ENCODE peak calls at places on chromosomes 4 and X, in nine cellular contexts. D, M, X, Z, B, A, E, J and K are unnamed samples.

GRCh38 chrX:104842646-104843045 is 276.6 kb downstream of the IL1RAPL2 start:
- DNase-seq in J (no peak), M (no peak), Z (no peak), A (no peak), B (no peak), X (no peak), D (no peak), E (no peak), K (no peak)

GRCh38 chr4:74439952-74440351 is 5.0 kb upstream of the AREG start:
- DNase-seq in X (no peak), B (no peak), M (no peak), A (no peak), Z (no peak), E (no peak), J (no peak), D (no peak), K (no peak)

GRCh38 chrX:146224442-146224841 is 406.8 kb downstream of the SLITRK2 start:
- DNase-seq in A (no peak), D (no peak), E (no peak), M (no peak), X (no peak), J (no peak), Z (no peak), B (no peak), K (no peak)

GRCh38 chrX:40107291-40108083 is 9.7 kb upstream of the BCOR start:
- DNase-seq in J (no peak), Z (no peak), X (no peak), B (no peak), A (peak), E (no peak), D (peak), M (no peak), K (no peak)

GRCh38 chrX:136268051-136269048 is 17.1 kb upstream of the MAP7D3 start:
- DNase-seq in E (no peak), M (peak), B (no peak), Z (no peak), D (peak), J (peak), A (no peak), X (no peak), K (no peak)

GRCh38 chr4:144355809-144356757 is 215.6 kb upstream of the GYPA start:
- DNase-seq in E (peak), D (peak), Z (peak), M (peak), J (peak), B (no peak), A (no peak), X (no peak), K (no peak)

GRCh38 chr4:113760852-113761681 is 471 bp downstream of the CAMK2D start:
- DNase-seq in M (peak), Z (peak), X (peak), E (peak), B (peak), A (peak), J (peak), D (peak), K (peak)

GRCh38 chr4:169724251-169724650 is 33.5 kb downstream of the HPF1 start:
- DNase-seq in D (no peak), X (no peak), B (no peak), J (no peak), A (no peak), E (no peak), M (no peak), Z (no peak), K (no peak)

GRCh38 chrX:139720136-139720535 is 12.2 kb upstream of the MCF2 start:
- DNase-seq in B (no peak), Z (no peak), M (no peak), A (no peak), J (peak), X (no peak), E (no peak), D (no peak), K (no peak)

GRCh38 chrX:107503996-107504395 is 54.5 kb downstream of the FRMPD3 start:
- DNase-seq in A (no peak), J (no peak), E (no peak), M (no peak), B (no peak), D (no peak), X (no peak), Z (no peak), K (no peak)

GRCh38 chr4:31737419-31737818 is 1017.2 kb downstream of the PCDH7 start:
- DNase-seq in Z (no peak), B (no peak), E (no peak), J (no peak), X (no peak), D (no peak), M (peak), A (no peak), K (no peak)